ENCODE peak calls at places on chromosomes 7 and 10, in seven cellular contexts. One of them, this sample, is unnamed.

GRCh38 chr10:67763499-67764011 is 67.6 kb upstream of the CTNNA3 start:
- DNase-seq in RWPE1: peak
- DNase-seq in right cardiac atrium: peak
- DNase-seq in CD8-positive, alpha-beta memory T cell: peak
- DNase-seq in PC-3: peak
- DNase-seq in uterus: peak
- DNase-seq in upper lobe of right lung: peak
- DNase-seq in this sample: no peak

GRCh38 chr10:18044976-18045720 is 93.4 kb downstream of the SLC39A12 start:
- DNase-seq in RWPE1: no peak
- DNase-seq in right cardiac atrium: no peak
- DNase-seq in CD8-positive, alpha-beta memory T cell: no peak
- DNase-seq in PC-3: no peak
- DNase-seq in uterus: no peak
- DNase-seq in upper lobe of right lung: no peak
- DNase-seq in this sample: no peak

GRCh38 chr10:110158051-110159005 is 49.1 kb upstream of the MXI1 start:
- DNase-seq in RWPE1: no peak
- DNase-seq in right cardiac atrium: no peak
- DNase-seq in CD8-positive, alpha-beta memory T cell: no peak
- DNase-seq in PC-3: no peak
- DNase-seq in uterus: no peak
- DNase-seq in upper lobe of right lung: no peak
- DNase-seq in this sample: no peak

GRCh38 chr7:141464551-141464950 is 86.7 kb upstream of the AGK start:
- DNase-seq in RWPE1: no peak
- DNase-seq in right cardiac atrium: no peak
- DNase-seq in CD8-positive, alpha-beta memory T cell: no peak
- DNase-seq in PC-3: no peak
- DNase-seq in uterus: no peak
- DNase-seq in upper lobe of right lung: no peak
- DNase-seq in this sample: no peak

GRCh38 chr10:92222603-92223275 is 68.1 kb downstream of the CPEB3 start:
- DNase-seq in RWPE1: peak
- DNase-seq in right cardiac atrium: no peak
- DNase-seq in CD8-positive, alpha-beta memory T cell: no peak
- DNase-seq in PC-3: peak
- DNase-seq in uterus: no peak
- DNase-seq in upper lobe of right lung: no peak
- DNase-seq in this sample: no peak

GRCh38 chr7:29609162-29610030 is 45.8 kb downstream of the PRR15 start:
- DNase-seq in RWPE1: peak
- DNase-seq in right cardiac atrium: no peak
- DNase-seq in CD8-positive, alpha-beta memory T cell: no peak
- DNase-seq in PC-3: peak
- DNase-seq in uterus: no peak
- DNase-seq in upper lobe of right lung: no peak
- DNase-seq in this sample: no peak

GRCh38 chr10:57657164-57657765 is 610.4 kb downstream of the IPMK start:
- DNase-seq in RWPE1: peak
- DNase-seq in right cardiac atrium: no peak
- DNase-seq in CD8-positive, alpha-beta memory T cell: no peak
- DNase-seq in PC-3: peak
- DNase-seq in uterus: peak
- DNase-seq in upper lobe of right lung: no peak
- DNase-seq in this sample: peak

GRCh38 chr7:112204776-112205347 is 1.3 kb downstream of the DOCK4 start:
- DNase-seq in RWPE1: peak
- DNase-seq in right cardiac atrium: no peak
- DNase-seq in CD8-positive, alpha-beta memory T cell: peak
- DNase-seq in PC-3: peak
- DNase-seq in uterus: no peak
- DNase-seq in upper lobe of right lung: no peak
- DNase-seq in this sample: no peak

GRCh38 chr10:123573236-123574147 is 92.7 kb upstream of the GPR26 start:
- DNase-seq in RWPE1: peak
- DNase-seq in right cardiac atrium: no peak
- DNase-seq in CD8-positive, alpha-beta memory T cell: peak
- DNase-seq in PC-3: peak
- DNase-seq in uterus: no peak
- DNase-seq in upper lobe of right lung: peak
- DNase-seq in this sample: peak

DNA sequence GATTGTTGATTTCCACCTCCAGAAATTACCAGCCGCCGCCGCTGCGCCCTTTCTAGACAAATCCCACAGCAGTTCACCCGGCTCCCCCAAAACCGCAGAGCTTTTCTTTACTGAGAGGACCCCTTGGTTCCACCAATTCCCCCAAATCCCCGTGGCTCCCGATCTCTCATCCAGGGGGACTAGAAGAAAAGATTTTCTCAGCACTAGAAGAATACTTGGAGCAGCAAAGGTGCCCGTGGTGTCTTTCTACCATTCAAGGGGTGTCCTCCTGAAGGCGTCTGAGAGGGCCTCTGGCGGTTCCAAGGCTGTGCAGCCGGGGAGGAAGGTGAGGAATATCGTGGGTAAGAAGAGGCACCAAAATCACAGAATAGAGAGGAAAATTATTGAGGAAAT is 13.5 kb upstream of the HOXA2 start:
- DNase-seq in RWPE1: no peak
- DNase-seq in right cardiac atrium: no peak
- DNase-seq in CD8-positive, alpha-beta memory T cell: no peak
- DNase-seq in PC-3: no peak
- DNase-seq in uterus: no peak
- DNase-seq in upper lobe of right lung: no peak
- DNase-seq in this sample: no peak
- H3K27ac ChIP-seq in RWPE1: peak
- H3K27ac ChIP-seq in right cardiac atrium: peak
- H3K27ac ChIP-seq in CD8-positive, alpha-beta memory T cell: no peak
- H3K27ac ChIP-seq in PC-3: peak
- H3K27ac ChIP-seq in uterus: peak
- H3K27ac ChIP-seq in upper lobe of right lung: peak
- H3K27ac ChIP-seq in this sample: peak

GRCh38 chr7:3437467-3437866 is 136.4 kb downstream of the SDK1 start:
- DNase-seq in RWPE1: no peak
- DNase-seq in right cardiac atrium: no peak
- DNase-seq in CD8-positive, alpha-beta memory T cell: no peak
- DNase-seq in PC-3: no peak
- DNase-seq in uterus: no peak
- DNase-seq in upper lobe of right lung: no peak
- DNase-seq in this sample: no peak

GRCh38 chr7:3439333-3440030 is 138.4 kb downstream of the SDK1 start:
- DNase-seq in RWPE1: peak
- DNase-seq in right cardiac atrium: no peak
- DNase-seq in CD8-positive, alpha-beta memory T cell: no peak
- DNase-seq in PC-3: peak
- DNase-seq in uterus: no peak
- DNase-seq in upper lobe of right lung: no peak
- DNase-seq in this sample: peak

GRCh38 chr7:3436746-3437145 is 135.7 kb downstream of the SDK1 start:
- DNase-seq in RWPE1: peak
- DNase-seq in right cardiac atrium: no peak
- DNase-seq in CD8-positive, alpha-beta memory T cell: no peak
- DNase-seq in PC-3: peak
- DNase-seq in uterus: no peak
- DNase-seq in upper lobe of right lung: no peak
- DNase-seq in this sample: no peak

GRCh38 chr7:3438352-3438751 is 137.3 kb downstream of the SDK1 start:
- DNase-seq in RWPE1: no peak
- DNase-seq in right cardiac atrium: no peak
- DNase-seq in CD8-positive, alpha-beta memory T cell: no peak
- DNase-seq in PC-3: no peak
- DNase-seq in uterus: no peak
- DNase-seq in upper lobe of right lung: no peak
- DNase-seq in this sample: no peak

GRCh38 chr7:3440509-3440908 is 139.5 kb downstream of the SDK1 start:
- DNase-seq in RWPE1: no peak
- DNase-seq in right cardiac atrium: no peak
- DNase-seq in CD8-positive, alpha-beta memory T cell: no peak
- DNase-seq in PC-3: no peak
- DNase-seq in uterus: no peak
- DNase-seq in upper lobe of right lung: no peak
- DNase-seq in this sample: no peak
- H3K27ac ChIP-seq in RWPE1: no peak
- H3K27ac ChIP-seq in right cardiac atrium: no peak
- H3K27ac ChIP-seq in CD8-positive, alpha-beta memory T cell: no peak
- H3K27ac ChIP-seq in PC-3: no peak
- H3K27ac ChIP-seq in uterus: no peak
- H3K27ac ChIP-seq in upper lobe of right lung: no peak
- H3K27ac ChIP-seq in this sample: no peak

GRCh38 chr7:94348142-94348541 is 46.6 kb upstream of the COL1A2 start:
- DNase-seq in RWPE1: no peak
- DNase-seq in right cardiac atrium: peak
- DNase-seq in CD8-positive, alpha-beta memory T cell: no peak
- DNase-seq in PC-3: no peak
- DNase-seq in uterus: peak
- DNase-seq in upper lobe of right lung: no peak
- DNase-seq in this sample: no peak
- H3K27ac ChIP-seq in RWPE1: no peak
- H3K27ac ChIP-seq in right cardiac atrium: no peak
- H3K27ac ChIP-seq in CD8-positive, alpha-beta memory T cell: no peak
- H3K27ac ChIP-seq in PC-3: no peak
- H3K27ac ChIP-seq in uterus: peak
- H3K27ac ChIP-seq in upper lobe of right lung: peak
- H3K27ac ChIP-seq in this sample: no peak

GRCh38 chr10:95445837-95446347 is 115.3 kb downstream of the SORBS1 start:
- DNase-seq in RWPE1: peak
- DNase-seq in right cardiac atrium: peak
- DNase-seq in CD8-positive, alpha-beta memory T cell: no peak
- DNase-seq in PC-3: peak
- DNase-seq in uterus: peak
- DNase-seq in upper lobe of right lung: no peak
- DNase-seq in this sample: no peak
- H3K27ac ChIP-seq in RWPE1: no peak
- H3K27ac ChIP-seq in right cardiac atrium: peak
- H3K27ac ChIP-seq in CD8-positive, alpha-beta memory T cell: no peak
- H3K27ac ChIP-seq in PC-3: peak
- H3K27ac ChIP-seq in uterus: peak
- H3K27ac ChIP-seq in upper lobe of right lung: peak
- H3K27ac ChIP-seq in this sample: peak

GRCh38 chr10:593016-593415 is 96.5 kb downstream of the DIP2C start:
- DNase-seq in RWPE1: no peak
- DNase-seq in right cardiac atrium: no peak
- DNase-seq in CD8-positive, alpha-beta memory T cell: no peak
- DNase-seq in PC-3: no peak
- DNase-seq in uterus: no peak
- DNase-seq in upper lobe of right lung: peak
- DNase-seq in this sample: no peak

GRCh38 chr10:593901-594457 is 95.5 kb downstream of the DIP2C start:
- DNase-seq in RWPE1: no peak
- DNase-seq in right cardiac atrium: peak
- DNase-seq in CD8-positive, alpha-beta memory T cell: no peak
- DNase-seq in PC-3: no peak
- DNase-seq in uterus: peak
- DNase-seq in upper lobe of right lung: peak
- DNase-seq in this sample: no peak

GRCh38 chr10:594584-595270 is 94.7 kb downstream of the DIP2C start:
- DNase-seq in RWPE1: no peak
- DNase-seq in right cardiac atrium: no peak
- DNase-seq in CD8-positive, alpha-beta memory T cell: no peak
- DNase-seq in PC-3: no peak
- DNase-seq in uterus: peak
- DNase-seq in upper lobe of right lung: peak
- DNase-seq in this sample: no peak

GRCh38 chr10:591646-592045 is 97.8 kb downstream of the DIP2C start:
- DNase-seq in RWPE1: no peak
- DNase-seq in right cardiac atrium: no peak
- DNase-seq in CD8-positive, alpha-beta memory T cell: no peak
- DNase-seq in PC-3: no peak
- DNase-seq in uterus: no peak
- DNase-seq in upper lobe of right lung: no peak
- DNase-seq in this sample: no peak

DNA sequence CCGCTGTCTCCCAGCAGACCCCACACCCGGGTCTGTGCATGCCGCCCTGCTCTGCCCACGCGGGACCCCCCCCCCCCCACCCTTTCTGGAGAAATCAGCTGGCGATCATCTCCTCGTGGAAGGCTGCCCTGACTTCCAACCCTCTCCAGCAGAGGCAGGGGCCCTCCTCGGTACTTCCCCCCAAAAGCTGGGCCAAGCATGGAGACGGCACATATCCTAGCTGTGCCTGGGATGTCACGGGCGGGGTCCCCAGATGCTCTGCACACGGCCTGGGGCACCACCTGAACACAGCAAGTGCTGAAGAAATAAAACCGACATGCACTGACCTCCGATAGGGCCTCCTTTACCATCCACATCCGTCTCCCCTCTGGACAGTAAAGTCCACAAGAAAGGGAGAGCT is 96.0 kb downstream of the DIP2C start:
- DNase-seq in RWPE1: no peak
- DNase-seq in right cardiac atrium: no peak
- DNase-seq in CD8-positive, alpha-beta memory T cell: no peak
- DNase-seq in PC-3: no peak
- DNase-seq in uterus: no peak
- DNase-seq in upper lobe of right lung: peak
- DNase-seq in this sample: no peak
- H3K27ac ChIP-seq in RWPE1: no peak
- H3K27ac ChIP-seq in right cardiac atrium: peak
- H3K27ac ChIP-seq in CD8-positive, alpha-beta memory T cell: no peak
- H3K27ac ChIP-seq in PC-3: no peak
- H3K27ac ChIP-seq in uterus: peak
- H3K27ac ChIP-seq in upper lobe of right lung: no peak
- H3K27ac ChIP-seq in this sample: no peak

DNA sequence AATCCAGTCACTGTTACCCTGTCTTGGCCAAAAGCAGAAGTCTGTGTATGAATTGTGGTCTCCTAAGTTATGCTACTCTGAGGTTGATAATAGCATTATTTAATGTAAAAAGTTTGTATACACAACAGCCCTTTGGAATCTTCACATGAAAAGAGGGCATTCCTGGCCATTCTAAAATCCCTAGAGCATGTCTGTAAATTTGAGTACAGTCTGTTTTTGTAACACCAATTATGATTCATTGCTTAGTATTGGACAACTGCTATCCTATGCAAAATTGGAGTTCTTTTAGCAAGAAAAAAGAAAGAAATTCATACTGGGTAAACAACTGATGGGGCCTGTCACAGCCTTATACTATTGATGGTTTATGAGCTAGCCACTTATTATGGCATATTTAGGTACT is 10.2 kb downstream of the CUTC start:
- DNase-seq in RWPE1: no peak
- DNase-seq in right cardiac atrium: no peak
- DNase-seq in CD8-positive, alpha-beta memory T cell: no peak
- DNase-seq in PC-3: no peak
- DNase-seq in uterus: no peak
- DNase-seq in upper lobe of right lung: no peak
- DNase-seq in this sample: no peak
- H3K27ac ChIP-seq in RWPE1: no peak
- H3K27ac ChIP-seq in right cardiac atrium: no peak
- H3K27ac ChIP-seq in CD8-positive, alpha-beta memory T cell: no peak
- H3K27ac ChIP-seq in PC-3: no peak
- H3K27ac ChIP-seq in uterus: no peak
- H3K27ac ChIP-seq in upper lobe of right lung: no peak
- H3K27ac ChIP-seq in this sample: no peak

DNA sequence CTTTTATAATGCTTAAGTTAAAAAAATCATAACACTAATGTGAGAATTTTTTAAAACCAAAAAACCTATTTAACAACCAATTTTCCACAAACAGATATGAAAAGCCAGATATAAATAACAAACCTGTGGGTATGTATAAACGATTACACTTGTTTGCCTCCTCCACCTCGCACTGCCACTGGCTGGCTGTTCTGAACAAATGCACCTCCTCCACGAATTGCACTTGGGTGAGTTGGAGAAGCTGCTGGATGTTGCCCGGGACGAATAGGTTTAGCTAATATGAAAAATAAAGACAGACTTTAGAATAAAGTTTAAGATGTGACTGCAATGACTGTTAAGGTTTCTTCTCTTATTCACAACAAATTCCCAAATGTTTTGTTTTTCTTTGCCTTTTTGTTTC is 40.8 kb downstream of the KIF5B start:
- DNase-seq in RWPE1: no peak
- DNase-seq in right cardiac atrium: no peak
- DNase-seq in CD8-positive, alpha-beta memory T cell: no peak
- DNase-seq in PC-3: no peak
- DNase-seq in uterus: no peak
- DNase-seq in upper lobe of right lung: no peak
- DNase-seq in this sample: no peak
- H3K27ac ChIP-seq in RWPE1: no peak
- H3K27ac ChIP-seq in right cardiac atrium: no peak
- H3K27ac ChIP-seq in CD8-positive, alpha-beta memory T cell: no peak
- H3K27ac ChIP-seq in PC-3: no peak
- H3K27ac ChIP-seq in uterus: no peak
- H3K27ac ChIP-seq in upper lobe of right lung: no peak
- H3K27ac ChIP-seq in this sample: no peak

This sample was measured in epithelial cell of prostate.